ENCODE peak calls at places on chromosomes 1 and 21, in seven cellular contexts. One of them, this sample, is unnamed.

GRCh38 chr1:217088521-217089221 is 365.4 kb upstream of the ESRRG start:
- DNase-seq in HTR-8/SVneo: no peak
- DNase-seq in endothelial cell: no peak
- DNase-seq in germinal center: no peak
- DNase-seq in NCI-H2081: peak; percentile 22
- DNase-seq in naive thymus-derived CD8-positive, alpha-beta T cell: no peak
- DNase-seq in omental fat pad: no peak
- DNase-seq in this sample: no peak

GRCh38 chr1:118479351-118479750 is 294.3 kb upstream of the SPAG17 start:
- DNase-seq in NCI-H2081: peak; percentile 49
- DNase-seq in HTR-8/SVneo: no peak
- DNase-seq in naive thymus-derived CD8-positive, alpha-beta T cell: no peak
- DNase-seq in germinal center: no peak
- DNase-seq in omental fat pad: no peak
- DNase-seq in endothelial cell: no peak
- DNase-seq in this sample: no peak

GRCh38 chr1:110671323-110671722 is 3.4 kb downstream of the KCNA3 start:
- DNase-seq in naive thymus-derived CD8-positive, alpha-beta T cell: no peak
- DNase-seq in endothelial cell: no peak
- DNase-seq in germinal center: no peak
- DNase-seq in NCI-H2081: no peak
- DNase-seq in omental fat pad: no peak
- DNase-seq in HTR-8/SVneo: no peak
- DNase-seq in this sample: no peak

GRCh38 chr1:27145934-27146354 is 9.0 kb downstream of the SLC9A1 start:
- DNase-seq in HTR-8/SVneo: peak; percentile 65
- DNase-seq in endothelial cell: no peak
- DNase-seq in germinal center: no peak
- DNase-seq in omental fat pad: no peak
- DNase-seq in NCI-H2081: no peak
- DNase-seq in naive thymus-derived CD8-positive, alpha-beta T cell: no peak
- DNase-seq in this sample: no peak

GRCh38 chr21:41374867-41375533 is 13.2 kb downstream of the MX2 start:
- DNase-seq in germinal center: no peak
- DNase-seq in NCI-H2081: no peak
- DNase-seq in omental fat pad: no peak
- DNase-seq in naive thymus-derived CD8-positive, alpha-beta T cell: no peak
- DNase-seq in endothelial cell: no peak
- DNase-seq in HTR-8/SVneo: no peak
- DNase-seq in this sample: no peak

GRCh38 chr1:59029768-59030167 is 245.9 kb upstream of the JUN start:
- DNase-seq in NCI-H2081: no peak
- DNase-seq in germinal center: no peak
- DNase-seq in HTR-8/SVneo: no peak
- DNase-seq in omental fat pad: no peak
- DNase-seq in endothelial cell: no peak
- DNase-seq in naive thymus-derived CD8-positive, alpha-beta T cell: no peak
- DNase-seq in this sample: no peak

GRCh38 chr1:29303201-29304024 is 67.1 kb downstream of the PTPRU start:
- DNase-seq in HTR-8/SVneo: no peak
- DNase-seq in NCI-H2081: no peak
- DNase-seq in endothelial cell: no peak
- DNase-seq in germinal center: no peak
- DNase-seq in omental fat pad: no peak
- DNase-seq in naive thymus-derived CD8-positive, alpha-beta T cell: no peak
- DNase-seq in this sample: no peak

GRCh38 chr1:190169311-190170067 is 308.2 kb downstream of the BRINP3 start:
- DNase-seq in germinal center: no peak
- DNase-seq in endothelial cell: no peak
- DNase-seq in HTR-8/SVneo: peak; percentile 6
- DNase-seq in omental fat pad: no peak
- DNase-seq in NCI-H2081: no peak
- DNase-seq in naive thymus-derived CD8-positive, alpha-beta T cell: no peak
- DNase-seq in this sample: no peak

GRCh38 chr1:24555591-24556413 is at the start of gene NCMAP:
- DNase-seq in omental fat pad: no peak
- DNase-seq in endothelial cell: peak; percentile 19
- DNase-seq in naive thymus-derived CD8-positive, alpha-beta T cell: peak; percentile 22
- DNase-seq in HTR-8/SVneo: no peak
- DNase-seq in germinal center: peak; percentile 65
- DNase-seq in NCI-H2081: peak; percentile 47
- DNase-seq in this sample: no peak